ENCODE peak calls at places on chromosomes 16 and 17, in five cellular contexts. Q is HCT116, W is K562, P is endothelial cell of umbilical vein, V is transverse colon. O is an unnamed sample.
A peak's percentile ranks its signal among the peaks of the same experiment; 100 is the strongest.

GRCh38 chr17:78923660-78924453 is 1.3 kb downstream of the TIMP2 start:
- DNase-seq in Q (peak; percentile 69), W (peak; percentile 42), P (peak; percentile 14), V (peak; percentile 92), O (no peak)

GRCh38 chr16:57143125-57143965 is 42.5 kb downstream of the PSME3IP1 start:
- DNase-seq in Q (no peak), W (no peak), P (no peak), V (peak; percentile 49), O (no peak)

GRCh38 chr16:85751665-85752501 is 987 bp upstream of the C16orf74 start:
- DNase-seq in Q (no peak), W (no peak), P (peak; percentile 53), V (no peak), O (no peak)

GRCh38 chr17:81135503-81136283 is 29.6 kb upstream of the PVALEF start:
- DNase-seq in Q (no peak), W (no peak), P (no peak), V (no peak), O (no peak)

GRCh38 chr17:37689317-37689716 is 46.1 kb upstream of the DDX52 start:
- DNase-seq in Q (no peak), W (no peak), P (no peak), V (no peak), O (no peak)

GRCh38 chr16:88713054-88713453 is 6.8 kb downstream of the CTU2 start:
- DNase-seq in Q (no peak), W (no peak), P (no peak), V (no peak), O (no peak)

GRCh38 chr17:36591434-36592315 is at the start of gene DHRS11:
- DNase-seq in Q (peak; percentile 19), W (peak; percentile 95), P (peak; percentile 80), V (peak; percentile 90), O (no peak)

GRCh38 chr16:68676113-68676860 is 31.2 kb downstream of the CDH3 start:
- DNase-seq in Q (no peak), W (no peak), P (no peak), V (no peak), O (no peak)

GRCh38 chr17:1967092-1967662 is 58.0 kb downstream of the RTN4RL1 start:
- DNase-seq in Q (no peak), W (no peak), P (no peak), V (no peak), O (no peak)

GRCh38 chr17:47899643-47900042 is 3.6 kb downstream of the SP2 start:
- DNase-seq in Q (no peak), W (no peak), P (no peak), V (no peak), O (no peak)

GRCh38 chr16:11073407-11073806 is 129.0 kb downstream of the CLEC16A start:
- DNase-seq in Q (no peak), W (no peak), P (no peak), V (no peak), O (no peak)

GRCh38 chr17:33522623-33523022 is 229.5 kb upstream of the ASIC2 start:
- DNase-seq in Q (no peak), W (peak; percentile 41), P (no peak), V (no peak), O (no peak)

GRCh38 chr16:49462989-49463371 is 89.4 kb downstream of the C16orf78 start:
- DNase-seq in Q (no peak), W (no peak), P (no peak), V (no peak), O (no peak)

GRCh38 chr17:55699178-55699865 is 23.3 kb downstream of the TMEM100 start:
- DNase-seq in Q (no peak), W (no peak), P (no peak), V (no peak), O (no peak)

GRCh38 chr16:89187337-89188063 is 12.8 kb downstream of the SLC22A31 start:
- DNase-seq in Q (no peak), W (no peak), P (no peak), V (no peak), O (no peak)

GRCh38 chr17:16976686-16977550 is 5.0 kb upstream of the TNFRSF13B start:
- DNase-seq in Q (no peak), W (no peak), P (no peak), V (no peak), O (no peak)

GRCh38 chr16:11744075-11744470 is 1.4 kb upstream of the TXNDC11 start:
- DNase-seq in Q (no peak), W (no peak), P (no peak), V (no peak), O (no peak)

GRCh38 chr17:31825961-31826691 is 32.9 kb downstream of the COPRS start:
- DNase-seq in Q (no peak), W (no peak), P (no peak), V (no peak), O (no peak)

GRCh38 chr16:4266372-4266771 is 6.5 kb downstream of the TFAP4 start:
- DNase-seq in Q (peak; percentile 49), W (peak; percentile 84), P (no peak), V (no peak), O (no peak)

GRCh38 chr17:75267403-75268232 is 3.4 kb downstream of the MIF4GD start:
- DNase-seq in Q (no peak), W (peak; percentile 68), P (peak; percentile 17), V (peak; percentile 66), O (no peak)
- TF ChIP-seq POLR2AphosphoS5 in Q (peak; percentile 39), W (peak; percentile 22), P (no peak), V (no peak), O (no peak)

GRCh38 chr17:27296427-27296979 is 2.6 kb downstream of the WSB1 start:
- DNase-seq in Q (no peak), W (no peak), P (peak; percentile 41), V (no peak), O (no peak)
- TF ChIP-seq POLR2AphosphoS5 in Q (no peak), W (no peak), P (no peak), V (no peak), O (no peak)

GRCh38 chr16:75233611-75233938 is 14.8 kb downstream of the CTRB1 start:
- DNase-seq in Q (no peak), W (no peak), P (no peak), V (no peak), O (no peak)
- TF ChIP-seq POLR2AphosphoS5 in Q (no peak), W (no peak), P (no peak), V (no peak), O (no peak)

GRCh38 chr16:50692999-50693781 is at the start of gene NOD2:
- DNase-seq in Q (no peak), W (peak; percentile 41), P (no peak), V (no peak), O (no peak)
- TF ChIP-seq POLR2AphosphoS5 in Q (peak; percentile 57), W (no peak), P (no peak), V (no peak), O (no peak)

GRCh38 chr16:81894592-81894991 is 115.5 kb downstream of the PLCG2 start:
- DNase-seq in Q (no peak), W (no peak), P (no peak), V (no peak), O (no peak)
- TF ChIP-seq POLR2AphosphoS5 in Q (no peak), W (no peak), P (no peak), V (no peak), O (no peak)

DNA sequence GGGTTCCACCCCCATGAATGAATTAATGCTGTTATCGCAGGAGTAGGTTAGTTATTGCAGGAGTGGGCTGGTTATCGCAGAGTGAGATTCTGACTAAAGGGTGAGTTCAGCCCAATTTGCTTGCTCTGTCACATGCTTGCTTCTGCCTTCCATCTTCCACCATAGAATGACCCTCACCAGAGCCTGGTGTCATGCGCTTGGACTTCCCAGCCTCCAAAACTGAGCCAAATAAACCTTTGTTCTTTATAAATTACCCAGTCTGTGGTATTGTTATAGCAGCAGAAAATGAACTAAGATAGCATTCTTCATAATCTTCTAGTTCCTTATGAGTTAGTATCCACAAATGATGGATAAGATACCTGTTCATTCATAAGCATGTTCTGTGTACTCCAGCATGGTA is 235.1 kb upstream of the TBX2 start:
- DNase-seq in Q (no peak), W (no peak), P (no peak), V (no peak), O (no peak)
- TF ChIP-seq POLR2AphosphoS5 in Q (no peak), W (no peak), P (no peak), V (no peak), O (no peak)

O was measured in Panc1.